ENCODE peak calls at places on chromosomes 7 and 10, in eight cellular contexts. One of them, this sample, is unnamed.
A peak's percentile ranks its signal among the peaks of the same experiment; 100 is the strongest.

GRCh38 chr7:130147710-130148325 is 57.4 kb downstream of the TMEM209 start:
- DNase-seq in Jurkat, Clone E6-1: no peak
- DNase-seq in effector memory CD4-positive, alpha-beta T cell: no peak
- DNase-seq in astrocyte of the spinal cord: no peak
- DNase-seq in astrocyte: no peak
- DNase-seq in H7: no peak
- DNase-seq in transverse colon: no peak
- DNase-seq in fibroblast of the aortic adventitia: no peak
- DNase-seq in this sample: no peak

GRCh38 chr7:40147371-40148246 is 12.8 kb downstream of the SUGCT start:
- DNase-seq in Jurkat, Clone E6-1: no peak
- DNase-seq in effector memory CD4-positive, alpha-beta T cell: no peak
- DNase-seq in astrocyte of the spinal cord: peak; percentile 24
- DNase-seq in astrocyte: peak; percentile 63
- DNase-seq in H7: no peak
- DNase-seq in transverse colon: no peak
- DNase-seq in fibroblast of the aortic adventitia: no peak
- DNase-seq in this sample: peak; percentile 21

GRCh38 chr10:75407716-75408511 is 6.3 kb upstream of the ZNF503 start:
- DNase-seq in Jurkat, Clone E6-1: no peak
- DNase-seq in effector memory CD4-positive, alpha-beta T cell: no peak
- DNase-seq in astrocyte of the spinal cord: peak; percentile 49
- DNase-seq in astrocyte: no peak
- DNase-seq in H7: peak; percentile 81
- DNase-seq in transverse colon: peak; percentile 21
- DNase-seq in fibroblast of the aortic adventitia: peak; percentile 60
- DNase-seq in this sample: no peak

GRCh38 chr7:31957090-31957720 is 113.0 kb downstream of the PDE1C start:
- DNase-seq in Jurkat, Clone E6-1: no peak
- DNase-seq in effector memory CD4-positive, alpha-beta T cell: no peak
- DNase-seq in astrocyte of the spinal cord: peak; percentile 36
- DNase-seq in astrocyte: peak; percentile 56
- DNase-seq in H7: no peak
- DNase-seq in transverse colon: no peak
- DNase-seq in fibroblast of the aortic adventitia: no peak
- DNase-seq in this sample: peak; percentile 49

GRCh38 chr10:87589653-87590052 is 70.0 kb upstream of the PAPSS2 start:
- DNase-seq in Jurkat, Clone E6-1: no peak
- DNase-seq in effector memory CD4-positive, alpha-beta T cell: no peak
- DNase-seq in astrocyte of the spinal cord: peak; percentile 41
- DNase-seq in astrocyte: peak; percentile 52
- DNase-seq in H7: no peak
- DNase-seq in transverse colon: no peak
- DNase-seq in fibroblast of the aortic adventitia: peak; percentile 8
- DNase-seq in this sample: peak; percentile 42

GRCh38 chr10:60801538-60801937 is 23.3 kb downstream of the CDK1 start:
- DNase-seq in Jurkat, Clone E6-1: no peak
- DNase-seq in effector memory CD4-positive, alpha-beta T cell: no peak
- DNase-seq in astrocyte of the spinal cord: no peak
- DNase-seq in astrocyte: no peak
- DNase-seq in H7: no peak
- DNase-seq in transverse colon: no peak
- DNase-seq in fibroblast of the aortic adventitia: no peak
- DNase-seq in this sample: no peak

GRCh38 chr7:12889391-12889790 is 202.0 kb downstream of the ARL4A start:
- DNase-seq in Jurkat, Clone E6-1: no peak
- DNase-seq in effector memory CD4-positive, alpha-beta T cell: no peak
- DNase-seq in astrocyte of the spinal cord: peak; percentile 35
- DNase-seq in astrocyte: peak; percentile 51
- DNase-seq in H7: no peak
- DNase-seq in transverse colon: no peak
- DNase-seq in fibroblast of the aortic adventitia: peak; percentile 58
- DNase-seq in this sample: peak; percentile 40

GRCh38 chr7:132541656-132542055 is 34.6 kb downstream of the PLXNA4 start:
- DNase-seq in Jurkat, Clone E6-1: no peak
- DNase-seq in effector memory CD4-positive, alpha-beta T cell: no peak
- DNase-seq in astrocyte of the spinal cord: no peak
- DNase-seq in astrocyte: no peak
- DNase-seq in H7: peak; percentile 60
- DNase-seq in transverse colon: no peak
- DNase-seq in fibroblast of the aortic adventitia: no peak
- DNase-seq in this sample: no peak

GRCh38 chr7:1667566-1668485 is 2.3 kb upstream of the ELFN1 start:
- DNase-seq in Jurkat, Clone E6-1: no peak
- DNase-seq in effector memory CD4-positive, alpha-beta T cell: no peak
- DNase-seq in astrocyte of the spinal cord: no peak
- DNase-seq in astrocyte: no peak
- DNase-seq in H7: peak; percentile 84
- DNase-seq in transverse colon: no peak
- DNase-seq in fibroblast of the aortic adventitia: no peak
- DNase-seq in this sample: no peak

GRCh38 chr7:110922906-110923305 is 168.0 kb upstream of the LRRN3 start:
- DNase-seq in Jurkat, Clone E6-1: no peak
- DNase-seq in effector memory CD4-positive, alpha-beta T cell: no peak
- DNase-seq in astrocyte of the spinal cord: peak; percentile 62
- DNase-seq in astrocyte: peak; percentile 56
- DNase-seq in H7: no peak
- DNase-seq in transverse colon: no peak
- DNase-seq in fibroblast of the aortic adventitia: peak; percentile 26
- DNase-seq in this sample: peak; percentile 62

GRCh38 chr7:46352335-46352954 is 431.4 kb upstream of the IGFBP3 start:
- DNase-seq in Jurkat, Clone E6-1: peak; percentile 20
- DNase-seq in effector memory CD4-positive, alpha-beta T cell: no peak
- DNase-seq in astrocyte of the spinal cord: peak; percentile 71
- DNase-seq in astrocyte: peak; percentile 40
- DNase-seq in H7: peak; percentile 78
- DNase-seq in transverse colon: no peak
- DNase-seq in fibroblast of the aortic adventitia: peak; percentile 78
- DNase-seq in this sample: peak; percentile 65

GRCh38 chr7:35793225-35793579 is 7.7 kb upstream of the SEPTIN7 start:
- DNase-seq in Jurkat, Clone E6-1: no peak
- DNase-seq in effector memory CD4-positive, alpha-beta T cell: no peak
- DNase-seq in astrocyte of the spinal cord: no peak
- DNase-seq in astrocyte: peak; percentile 4
- DNase-seq in H7: no peak
- DNase-seq in transverse colon: no peak
- DNase-seq in fibroblast of the aortic adventitia: peak; percentile 73
- DNase-seq in this sample: peak; percentile 27

GRCh38 chr10:51748959-51749358 is 49.6 kb upstream of the CSTF2T start:
- DNase-seq in Jurkat, Clone E6-1: no peak
- DNase-seq in effector memory CD4-positive, alpha-beta T cell: no peak
- DNase-seq in astrocyte of the spinal cord: no peak
- DNase-seq in astrocyte: no peak
- DNase-seq in H7: no peak
- DNase-seq in transverse colon: no peak
- DNase-seq in fibroblast of the aortic adventitia: peak; percentile 32
- DNase-seq in this sample: no peak

GRCh38 chr7:25318077-25318476 is 89.8 kb upstream of the NPVF start:
- DNase-seq in Jurkat, Clone E6-1: no peak
- DNase-seq in effector memory CD4-positive, alpha-beta T cell: no peak
- DNase-seq in astrocyte of the spinal cord: no peak
- DNase-seq in astrocyte: no peak
- DNase-seq in H7: no peak
- DNase-seq in transverse colon: no peak
- DNase-seq in fibroblast of the aortic adventitia: no peak
- DNase-seq in this sample: no peak

GRCh38 chr10:4111593-4111992 is 326.6 kb upstream of the KLF6 start:
- DNase-seq in Jurkat, Clone E6-1: no peak
- DNase-seq in effector memory CD4-positive, alpha-beta T cell: no peak
- DNase-seq in astrocyte of the spinal cord: peak; percentile 67
- DNase-seq in astrocyte: peak; percentile 46
- DNase-seq in H7: no peak
- DNase-seq in transverse colon: no peak
- DNase-seq in fibroblast of the aortic adventitia: peak; percentile 69
- DNase-seq in this sample: no peak

GRCh38 chr10:86368046-86368445 is 1.5 kb upstream of the GRID1 start:
- DNase-seq in Jurkat, Clone E6-1: no peak
- DNase-seq in effector memory CD4-positive, alpha-beta T cell: no peak
- DNase-seq in astrocyte of the spinal cord: no peak
- DNase-seq in astrocyte: no peak
- DNase-seq in H7: no peak
- DNase-seq in transverse colon: no peak
- DNase-seq in fibroblast of the aortic adventitia: no peak
- DNase-seq in this sample: no peak

GRCh38 chr7:132475669-132476116 is 100.6 kb downstream of the PLXNA4 start:
- DNase-seq in Jurkat, Clone E6-1: no peak
- DNase-seq in effector memory CD4-positive, alpha-beta T cell: no peak
- DNase-seq in astrocyte of the spinal cord: no peak
- DNase-seq in astrocyte: peak; percentile 8
- DNase-seq in H7: peak; percentile 51
- DNase-seq in transverse colon: no peak
- DNase-seq in fibroblast of the aortic adventitia: no peak
- DNase-seq in this sample: no peak

GRCh38 chr10:16381083-16381482 is 55.7 kb upstream of the PTER start:
- DNase-seq in Jurkat, Clone E6-1: no peak
- DNase-seq in effector memory CD4-positive, alpha-beta T cell: no peak
- DNase-seq in astrocyte of the spinal cord: no peak
- DNase-seq in astrocyte: no peak
- DNase-seq in H7: no peak
- DNase-seq in transverse colon: no peak
- DNase-seq in fibroblast of the aortic adventitia: no peak
- DNase-seq in this sample: no peak

DNA sequence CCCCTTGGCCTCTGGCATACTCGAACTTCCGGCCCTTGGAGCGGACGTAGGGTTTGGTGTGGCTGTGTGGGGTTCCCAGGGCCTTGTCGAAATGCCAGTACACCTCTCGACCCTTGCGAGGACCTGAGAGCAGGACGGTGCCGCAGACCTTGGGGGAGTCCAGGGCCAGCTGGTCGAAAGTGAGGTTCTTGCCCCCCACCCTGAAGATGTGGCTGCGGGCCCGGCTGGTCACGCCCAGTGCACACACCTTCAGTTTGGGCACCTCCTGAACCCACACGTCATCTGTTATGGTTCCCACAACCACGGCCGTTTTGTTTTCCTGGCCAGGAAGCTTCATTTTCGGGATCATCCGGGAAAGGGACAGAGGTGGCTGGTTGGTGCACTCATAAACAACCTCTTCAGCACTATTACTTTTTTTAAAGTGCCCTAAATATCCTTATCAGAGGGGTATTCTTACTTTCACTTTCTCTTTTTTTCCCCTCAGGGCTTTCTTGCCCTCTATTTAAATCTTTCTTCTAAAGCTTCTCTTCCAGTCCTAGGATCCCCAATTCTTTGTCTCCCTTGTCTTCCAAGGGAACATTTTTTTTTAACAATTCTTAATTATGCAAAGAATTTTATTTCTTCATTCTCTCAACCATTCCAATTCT is 44.9 kb upstream of the FAM3C start:
- DNase-seq in Jurkat, Clone E6-1: peak; percentile 4
- DNase-seq in effector memory CD4-positive, alpha-beta T cell: no peak
- DNase-seq in astrocyte of the spinal cord: no peak
- DNase-seq in astrocyte: no peak
- DNase-seq in H7: no peak
- DNase-seq in transverse colon: peak; percentile 20
- DNase-seq in fibroblast of the aortic adventitia: no peak
- DNase-seq in this sample: no peak
- H3K4me3 ChIP-seq in Jurkat, Clone E6-1: no peak overlapping the region
- H3K4me3 ChIP-seq in effector memory CD4-positive, alpha-beta T cell: no peak overlapping the region
- H3K4me3 ChIP-seq in astrocyte of the spinal cord: no peak overlapping the region
- H3K4me3 ChIP-seq in astrocyte: no peak overlapping the region
- H3K4me3 ChIP-seq in H7: no peak overlapping the region
- H3K4me3 ChIP-seq in transverse colon: no peak overlapping the region
- H3K4me3 ChIP-seq in fibroblast of the aortic adventitia: no peak overlapping the region
- H3K4me3 ChIP-seq in this sample: no peak overlapping the region

GRCh38 chr7:45087301-45088145 is 1.2 kb downstream of the NACAD start:
- DNase-seq in Jurkat, Clone E6-1: no peak
- DNase-seq in effector memory CD4-positive, alpha-beta T cell: no peak
- DNase-seq in astrocyte of the spinal cord: no peak
- DNase-seq in astrocyte: no peak
- DNase-seq in H7: peak; percentile 43
- DNase-seq in transverse colon: no peak
- DNase-seq in fibroblast of the aortic adventitia: no peak
- DNase-seq in this sample: no peak
- H3K4me3 ChIP-seq in Jurkat, Clone E6-1: no peak overlapping the region
- H3K4me3 ChIP-seq in effector memory CD4-positive, alpha-beta T cell: no peak overlapping the region
- H3K4me3 ChIP-seq in astrocyte of the spinal cord: peak overlapping the region; percentile 58
- H3K4me3 ChIP-seq in astrocyte: peak overlapping the region; percentile 50
- H3K4me3 ChIP-seq in H7: no peak overlapping the region
- H3K4me3 ChIP-seq in transverse colon: no peak overlapping the region
- H3K4me3 ChIP-seq in fibroblast of the aortic adventitia: peak overlapping the region; percentile 70
- H3K4me3 ChIP-seq in this sample: no peak overlapping the region

DNA sequence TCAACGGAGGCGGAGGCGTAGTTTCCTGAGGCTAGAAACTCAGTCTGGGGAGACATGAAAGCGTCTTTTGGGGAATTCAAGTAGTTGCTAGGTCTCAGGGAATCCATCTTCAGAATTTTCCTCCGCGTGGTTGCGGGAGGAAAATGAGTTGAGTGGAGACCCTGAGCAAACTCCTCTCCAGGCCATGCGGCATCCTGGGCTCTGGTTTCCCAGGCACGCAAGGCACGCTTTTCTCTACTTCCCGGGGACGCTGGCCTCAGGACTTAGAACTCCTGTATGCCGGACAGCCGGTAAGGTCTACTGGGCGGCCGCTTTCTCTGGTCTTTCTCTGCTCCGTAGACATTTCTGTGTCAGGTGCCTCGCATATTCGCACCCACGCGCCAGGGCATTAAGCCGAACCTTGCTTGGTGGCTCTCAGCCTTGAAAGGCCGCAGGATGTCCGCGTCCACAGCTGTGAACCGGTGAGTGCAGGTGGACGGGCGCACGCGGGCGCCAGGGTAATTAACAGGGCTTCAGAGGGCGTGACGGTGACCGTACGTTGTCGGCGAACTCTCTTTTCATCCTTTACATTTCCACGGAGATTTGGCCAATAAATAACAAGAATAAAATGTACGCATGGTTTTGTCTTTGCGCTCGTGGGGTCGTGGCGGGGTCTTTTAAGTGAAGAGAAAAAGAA is 1.0 kb upstream of the RBM20 start:
- DNase-seq in Jurkat, Clone E6-1: no peak
- DNase-seq in effector memory CD4-positive, alpha-beta T cell: no peak
- DNase-seq in astrocyte of the spinal cord: no peak
- DNase-seq in astrocyte: no peak
- DNase-seq in H7: peak; percentile 64
- DNase-seq in transverse colon: no peak
- DNase-seq in fibroblast of the aortic adventitia: no peak
- DNase-seq in this sample: no peak
- H3K4me3 ChIP-seq in Jurkat, Clone E6-1: no peak overlapping the region
- H3K4me3 ChIP-seq in effector memory CD4-positive, alpha-beta T cell: peak overlapping the region; percentile 62
- H3K4me3 ChIP-seq in astrocyte of the spinal cord: peak overlapping the region; percentile 50
- H3K4me3 ChIP-seq in astrocyte: peak overlapping the region; percentile 62
- H3K4me3 ChIP-seq in H7: peak overlapping the region; percentile 65
- H3K4me3 ChIP-seq in transverse colon: no peak overlapping the region
- H3K4me3 ChIP-seq in fibroblast of the aortic adventitia: no peak overlapping the region
- H3K4me3 ChIP-seq in this sample: peak overlapping the region; percentile 68

DNA sequence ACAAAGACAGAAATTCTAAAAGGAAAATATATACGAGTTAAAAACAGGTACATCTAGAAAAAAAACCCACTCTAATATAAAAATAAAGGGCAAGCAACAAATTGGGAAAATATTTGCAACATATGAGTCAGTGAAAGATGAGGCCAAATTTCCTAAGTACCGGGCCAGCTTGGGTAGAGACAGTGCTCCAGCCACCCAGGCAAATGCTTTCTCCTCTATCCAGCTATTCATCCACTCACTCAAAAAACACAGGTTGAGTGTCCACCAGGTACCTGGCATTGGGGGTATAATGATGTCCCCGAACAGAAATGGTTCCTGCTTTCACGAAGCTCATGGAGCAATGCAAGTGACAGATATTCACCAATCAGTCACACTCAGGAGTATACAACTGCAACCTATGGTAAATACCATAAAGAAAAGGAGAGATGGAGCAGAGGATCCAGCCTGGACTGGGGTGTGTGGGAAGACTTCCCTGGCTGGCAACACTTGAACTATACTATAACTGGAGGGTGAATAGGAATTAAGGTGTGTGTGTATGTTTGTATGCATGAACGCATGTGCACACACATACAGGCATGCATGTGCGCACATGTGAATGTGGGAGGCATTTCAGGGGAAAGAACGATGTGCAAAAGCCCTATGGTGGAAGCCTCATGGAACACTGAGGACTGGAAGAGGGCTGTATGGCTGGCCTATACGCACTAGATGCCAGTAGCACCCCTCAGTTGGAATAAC is 2.3 kb downstream of the ARHGAP22 start:
- DNase-seq in Jurkat, Clone E6-1: no peak
- DNase-seq in effector memory CD4-positive, alpha-beta T cell: no peak
- DNase-seq in astrocyte of the spinal cord: no peak
- DNase-seq in astrocyte: no peak
- DNase-seq in H7: no peak
- DNase-seq in transverse colon: no peak
- DNase-seq in fibroblast of the aortic adventitia: peak; percentile 44
- DNase-seq in this sample: no peak
- H3K4me3 ChIP-seq in Jurkat, Clone E6-1: no peak overlapping the region
- H3K4me3 ChIP-seq in effector memory CD4-positive, alpha-beta T cell: no peak overlapping the region
- H3K4me3 ChIP-seq in astrocyte of the spinal cord: peak overlapping the region; percentile 81
- H3K4me3 ChIP-seq in astrocyte: peak overlapping the region; percentile 90
- H3K4me3 ChIP-seq in H7: no peak overlapping the region
- H3K4me3 ChIP-seq in transverse colon: no peak overlapping the region
- H3K4me3 ChIP-seq in fibroblast of the aortic adventitia: peak overlapping the region; percentile 58
- H3K4me3 ChIP-seq in this sample: peak overlapping the region; percentile 89